ENCODE peak calls at places on chromosomes 1 and 21, in six cellular contexts. A is coronary artery, Q is adrenal gland, C is pancreas, D is body of pancreas, E is IMR-90. X is an unnamed sample.

GRCh38 chr1:86416343-86416742 is 7.6 kb upstream of the CLCA2 start:
- DNase-seq in A (no peak), Q (no peak), C (no peak), D (peak; percentile 12), E (no peak), X (no peak)

GRCh38 chr1:32791881-32792280 is 25.3 kb downstream of the YARS1 start:
- DNase-seq in A (no peak), Q (no peak), C (no peak), D (no peak), E (peak; percentile 60), X (peak; percentile 68)

GRCh38 chr1:111988743-111989453 is 570 bp downstream of the KCND3 start:
- DNase-seq in A (no peak), Q (no peak), C (peak; percentile 55), D (peak; percentile 27), E (no peak), X (no peak)

GRCh38 chr1:67791686-67792475 is 41.4 kb downstream of the GNG12 start:
- DNase-seq in A (no peak), Q (peak; percentile 64), C (no peak), D (peak; percentile 20), E (peak; percentile 93), X (peak; percentile 53)

GRCh38 chr1:161421456-161421855 is 53.8 kb upstream of the CFAP126 start:
- DNase-seq in A (no peak), Q (no peak), C (no peak), D (no peak), E (no peak), X (no peak)

GRCh38 chr1:56798053-56798471 is 21.1 kb downstream of the FYB2 start:
- DNase-seq in A (no peak), Q (no peak), C (no peak), D (no peak), E (peak; percentile 62), X (peak; percentile 59)

GRCh38 chr21:26473471-26473870 is 99.6 kb downstream of the CYYR1 start:
- DNase-seq in A (no peak), Q (no peak), C (no peak), D (no peak), E (no peak), X (no peak)

GRCh38 chr1:53738205-53739108 is 507 bp downstream of the GLIS1 start:
- DNase-seq in A (no peak), Q (no peak), C (no peak), D (no peak), E (no peak), X (no peak)

GRCh38 chr21:26846036-26846931 is 1.1 kb upstream of the ADAMTS1 start:
- DNase-seq in A (peak; percentile 92), Q (peak; percentile 87), C (peak; percentile 55), D (peak; percentile 71), E (peak; percentile 82), X (no peak)

GRCh38 chr1:53986458-53986857 is 31.5 kb downstream of the LDLRAD1 start:
- DNase-seq in A (no peak), Q (no peak), C (no peak), D (no peak), E (no peak), X (no peak)

GRCh38 chr21:28538987-28539622 is 453.6 kb downstream of the LTN1 start:
- DNase-seq in A (no peak), Q (no peak), C (no peak), D (no peak), E (peak; percentile 96), X (peak; percentile 54)

GRCh38 chr1:162711066-162711465 is 78.8 kb downstream of the DDR2 start:
- DNase-seq in A (no peak), Q (no peak), C (no peak), D (no peak), E (peak; percentile 45), X (no peak)

GRCh38 chr1:95115708-95116137 is 1.4 kb upstream of the TLCD4 start:
- DNase-seq in A (no peak), Q (no peak), C (no peak), D (no peak), E (no peak), X (no peak)

GRCh38 chr1:24374891-24375786 is 38.4 kb downstream of the STPG1 start:
- DNase-seq in A (no peak), Q (no peak), C (no peak), D (no peak), E (peak; percentile 16), X (peak; percentile 94)

GRCh38 chr21:39083377-39084008 is 99.8 kb downstream of the PSMG1 start:
- DNase-seq in A (peak; percentile 69), Q (no peak), C (no peak), D (no peak), E (no peak), X (peak; percentile 58)

GRCh38 chr1:21534674-21535378 is 25.6 kb downstream of the ALPL start:
- DNase-seq in A (no peak), Q (peak; percentile 85), C (no peak), D (peak; percentile 59), E (peak; percentile 77), X (peak; percentile 45)

DNA sequence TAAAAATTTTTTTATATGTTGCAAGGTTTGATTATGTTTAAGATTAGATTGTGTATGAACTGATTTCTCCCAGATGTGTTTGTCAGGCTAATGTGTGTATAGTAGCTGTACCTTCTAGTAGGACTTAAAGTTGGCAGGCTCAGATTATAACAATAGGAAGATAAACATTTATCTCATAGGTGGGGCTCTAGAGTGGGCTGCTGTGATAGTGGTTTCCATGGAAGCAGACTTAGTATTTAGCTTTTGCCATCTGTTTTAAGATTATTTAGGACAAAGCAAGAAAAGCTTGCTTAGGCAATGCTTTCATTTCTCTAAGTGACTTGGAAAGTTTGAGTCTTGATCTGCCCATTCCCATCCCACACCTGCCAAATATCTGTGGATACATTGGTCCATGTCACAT is 187.7 kb upstream of the CACYBP start:
- DNase-seq in A (no peak), Q (no peak), C (no peak), D (no peak), E (no peak), X (no peak)
- TF ChIP-seq CTCF in A (no peak), Q (no peak), C (no peak), D (no peak), E (no peak), X (no peak)

DNA sequence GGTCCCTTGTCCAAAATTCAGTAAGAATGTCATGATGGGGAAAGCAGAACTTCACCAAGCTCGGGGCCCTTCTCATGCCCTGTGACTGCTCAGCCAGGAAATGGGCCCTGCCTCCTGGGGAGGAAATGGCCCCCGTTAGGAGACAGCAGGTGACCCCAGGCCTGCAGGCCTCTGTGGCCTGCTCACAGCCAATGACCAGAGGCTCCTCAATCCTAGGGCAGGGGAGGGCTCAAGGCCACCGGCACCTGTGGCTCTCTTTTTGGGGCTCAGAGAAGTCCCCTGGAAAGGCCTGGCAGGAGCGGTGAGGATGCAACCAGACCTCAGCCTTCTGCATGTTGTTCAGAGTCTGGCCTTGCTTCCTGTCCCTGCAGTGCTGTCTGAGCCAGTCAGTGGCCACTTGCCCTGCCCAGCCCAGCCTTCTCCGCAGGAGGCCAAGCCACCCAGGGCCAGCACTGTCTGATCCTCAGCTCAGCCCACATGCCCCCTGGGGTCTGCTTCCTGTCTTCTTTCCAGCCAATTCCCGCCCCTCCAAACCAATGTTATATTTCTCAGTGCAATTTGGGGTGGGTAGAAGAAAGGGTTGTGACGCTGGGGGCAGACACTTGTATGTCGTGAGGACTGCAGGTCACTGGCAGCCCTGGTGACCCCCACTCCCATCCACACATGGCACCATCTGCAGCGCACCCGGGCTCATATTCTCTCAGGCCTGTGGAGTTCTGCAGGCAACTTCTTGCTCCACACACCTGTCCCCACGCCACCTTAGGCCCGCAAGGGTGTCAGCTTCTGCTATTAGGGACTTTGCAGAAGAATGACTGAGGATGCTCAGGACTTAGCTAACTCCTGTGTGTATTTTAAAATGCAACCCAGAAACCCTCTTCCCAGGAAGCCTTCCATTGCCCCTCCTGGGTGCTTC is 83.6 kb downstream of the ITPKB start:
- DNase-seq in A (no peak), Q (no peak), C (peak; percentile 38), D (no peak), E (no peak), X (no peak)
- H3K27ac ChIP-seq in A (peak overlapping the region; percentile 24), Q (peak overlapping the region; percentile 21), C (peak overlapping the region; percentile 57), D (peak overlapping the region; percentile 84), E (no peak overlapping the region), X (peak overlapping the region; percentile 93)

DNA sequence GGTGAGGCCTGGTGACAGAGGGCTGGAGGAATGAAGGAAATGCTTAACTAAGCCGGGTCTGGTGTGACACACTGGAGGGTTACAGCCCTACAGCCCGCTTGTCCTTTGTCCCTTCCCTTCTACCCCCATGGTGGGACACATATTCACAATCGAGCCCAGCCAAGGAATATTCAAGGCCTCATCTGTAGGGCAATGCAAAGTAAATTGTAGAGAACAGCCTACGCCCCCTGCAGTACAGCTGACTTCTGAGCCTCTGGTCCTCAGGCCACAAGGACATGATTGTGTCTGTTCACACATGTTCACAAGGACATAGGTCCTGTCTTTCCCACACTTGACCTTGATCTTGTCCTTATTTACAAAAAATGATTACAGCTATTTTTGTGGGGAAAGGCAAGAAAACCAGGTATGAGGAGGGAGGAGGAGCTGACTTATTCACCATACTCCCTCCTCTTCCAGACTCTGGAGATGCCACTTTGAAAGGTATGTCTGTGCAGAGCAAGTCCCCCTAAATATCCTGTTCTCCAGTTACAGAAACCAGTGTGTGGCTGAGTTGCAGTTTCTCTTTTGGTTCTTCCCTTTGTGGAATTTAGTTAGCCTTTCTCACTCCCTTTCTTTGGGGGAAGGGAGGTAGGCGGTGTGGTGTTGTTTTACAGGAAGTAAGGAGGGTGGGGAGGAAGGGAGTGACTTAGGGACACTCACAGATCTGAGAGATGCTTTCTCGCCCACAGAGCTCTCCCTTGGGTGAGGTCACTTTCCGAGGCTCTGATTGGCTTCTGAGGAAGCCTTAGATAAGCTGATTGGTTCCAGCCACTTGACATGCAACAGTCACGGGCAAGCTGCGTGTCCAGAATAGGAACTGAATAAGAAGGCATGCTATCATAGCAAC is 14.6 kb downstream of the POLR3GL start:
- DNase-seq in A (peak; percentile 96), Q (peak; percentile 99), C (peak; percentile 80), D (peak; percentile 94), E (peak; percentile 100), X (peak; percentile 99)
- TF ChIP-seq CTCF in A (no peak), Q (no peak), C (no peak), D (no peak), E (no peak), X (peak; percentile 33)

DNA sequence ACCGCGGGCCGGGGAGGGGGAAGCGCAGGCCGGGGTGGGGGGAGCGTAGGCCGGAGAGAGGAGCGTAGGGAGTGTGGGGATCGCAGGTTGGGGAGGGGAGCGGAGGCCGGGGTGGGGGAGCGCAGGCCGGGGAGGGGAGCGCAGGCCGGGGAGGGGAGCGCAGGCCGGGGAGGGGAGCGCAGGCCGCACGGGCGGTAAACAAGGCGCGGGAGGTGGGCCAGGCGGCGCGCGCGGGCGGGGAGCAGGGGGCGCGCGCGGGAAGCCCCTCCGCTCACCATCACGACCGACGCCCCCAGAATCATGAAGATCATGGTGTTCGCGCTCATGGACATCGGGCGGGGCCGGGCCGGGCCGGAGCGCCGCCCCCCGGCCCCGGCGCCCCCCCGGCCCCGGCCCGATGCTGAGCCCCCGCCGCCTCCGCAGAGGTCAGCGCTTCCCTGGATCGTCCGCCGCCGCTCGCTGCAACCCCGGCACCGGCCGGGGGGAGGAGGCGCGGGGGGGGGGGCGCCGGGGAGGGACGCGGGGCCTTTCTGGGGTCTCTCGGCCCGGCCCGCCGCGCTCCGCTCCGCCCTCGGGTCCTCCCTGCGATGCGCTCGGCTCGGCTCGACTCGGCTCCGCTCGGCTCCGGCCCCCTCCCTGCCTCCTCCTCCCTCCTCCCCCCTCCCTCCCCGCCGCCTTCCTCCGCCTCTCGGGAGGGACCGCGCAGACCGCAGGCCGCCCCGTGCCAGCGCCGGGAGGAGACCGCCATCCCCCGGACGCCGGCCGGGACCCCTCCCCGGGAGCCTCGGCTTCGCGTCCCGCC is at the start of gene TMEM240:
- DNase-seq in A (peak; percentile 83), Q (peak; percentile 88), C (peak; percentile 66), D (peak; percentile 51), E (peak; percentile 69), X (no peak)
- H3K27ac ChIP-seq in A (peak within 1 kb of the TSS; percentile 83), Q (peak within 1 kb of the TSS; percentile 33), C (no peak within 1 kb of the TSS), D (no peak within 1 kb of the TSS), E (peak within 1 kb of the TSS; percentile 86), X (no peak within 1 kb of the TSS)

X was measured in foreskin keratinocyte.